ENCODE peak calls at places on chromosome 16, in five cellular contexts. M is breast epithelium, T is PC-3, C is ovary, V is prostate gland. S is an unnamed sample.

GRCh38 chr16:21619765-21620462 is 20.5 kb downstream of the METTL9 start:
- DNase-seq in M (no peak), T (no peak), C (no peak), V (no peak), S (no peak)

GRCh38 chr16:89042711-89043551 is 50.7 kb upstream of the ACSF3 start:
- DNase-seq in M (no peak), T (no peak), C (no peak), V (no peak), S (no peak)

GRCh38 chr16:11296706-11297491 is 15.8 kb upstream of the PRM1 start:
- DNase-seq in M (no peak), T (no peak), C (no peak), V (peak), S (no peak)

GRCh38 chr16:69340095-69340644 is 598 bp downstream of the NIP7 start:
- DNase-seq in M (no peak), T (no peak), C (no peak), V (no peak), S (no peak)

GRCh38 chr16:77841275-77841640 is 52.9 kb downstream of the VAT1L start:
- DNase-seq in M (no peak), T (no peak), C (no peak), V (no peak), S (no peak)

GRCh38 chr16:74297296-74297665 is 667 bp downstream of the PSMD7 start:
- DNase-seq in M (no peak), T (peak), C (no peak), V (peak), S (no peak)

GRCh38 chr16:4372578-4373355 is 1.1 kb downstream of the VASN start:
- DNase-seq in M (no peak), T (peak), C (peak), V (no peak), S (no peak)

GRCh38 chr16:67397812-67398545 is 4.7 kb upstream of the TPPP3 start:
- DNase-seq in M (no peak), T (no peak), C (no peak), V (no peak), S (no peak)

GRCh38 chr16:23952128-23953041 is 116.6 kb downstream of the PRKCB start:
- DNase-seq in M (no peak), T (no peak), C (no peak), V (no peak), S (peak)

GRCh38 chr16:67301080-67301757 is 21.9 kb downstream of the PLEKHG4 start:
- DNase-seq in M (no peak), T (no peak), C (peak), V (peak), S (no peak)

GRCh38 chr16:52548261-52549010 is 1.5 kb upstream of the TOX3 start:
- DNase-seq in M (no peak), T (no peak), C (no peak), V (no peak), S (no peak)

GRCh38 chr16:31869511-31870201 is 4.0 kb upstream of the ZNF267 start:
- DNase-seq in M (no peak), T (peak), C (no peak), V (no peak), S (no peak)

GRCh38 chr16:73717266-73718057 is 579.2 kb upstream of the PSMD7 start:
- DNase-seq in M (no peak), T (no peak), C (no peak), V (no peak), S (no peak)

GRCh38 chr16:31185339-31185738 is 5.4 kb downstream of the FUS start:
- DNase-seq in M (no peak), T (no peak), C (no peak), V (no peak), S (no peak)

GRCh38 chr16:49158029-49158642 is 123.5 kb downstream of the CBLN1 start:
- DNase-seq in M (no peak), T (peak), C (no peak), V (no peak), S (no peak)

GRCh38 chr16:22270525-22270924 is 26.7 kb upstream of the POLR3E start:
- DNase-seq in M (no peak), T (no peak), C (no peak), V (no peak), S (no peak)

GRCh38 chr16:6541262-6541661 is 791.4 kb upstream of the RBFOX1 start:
- DNase-seq in M (no peak), T (no peak), C (no peak), V (no peak), S (no peak)

GRCh38 chr16:67741118-67741517 is 22.0 kb upstream of the GFOD2 start:
- DNase-seq in M (no peak), T (no peak), C (no peak), V (no peak), S (no peak)

GRCh38 chr16:68062910-68063393 is 22.2 kb upstream of the NFATC3 start:
- DNase-seq in M (no peak), T (no peak), C (no peak), V (no peak), S (no peak)

GRCh38 chr16:46607529-46607928 is 13.7 kb downstream of the SHCBP1 start:
- DNase-seq in M (no peak), T (peak), C (no peak), V (no peak), S (no peak)

GRCh38 chr16:84326545-84326944 is 31.9 kb downstream of the WFDC1 start:
- DNase-seq in M (no peak), T (no peak), C (no peak), V (no peak), S (no peak)

GRCh38 chr16:47574091-47575054 is 113.2 kb downstream of the PHKB start:
- DNase-seq in M (no peak), T (peak), C (no peak), V (no peak), S (no peak)

GRCh38 chr16:4283939-4284338 is 11.1 kb upstream of the TFAP4 start:
- DNase-seq in M (no peak), T (peak), C (no peak), V (no peak), S (no peak)

GRCh38 chr16:11190585-11191565 is 65.1 kb downstream of the SOCS1 start:
- DNase-seq in M (no peak), T (peak), C (no peak), V (no peak), S (no peak)

GRCh38 chr16:89315791-89316581 is 98.5 kb downstream of the ZNF778 start:
- DNase-seq in M (no peak), T (peak), C (no peak), V (no peak), S (no peak)

GRCh38 chr16:66953462-66954096 is 7.5 kb upstream of the CES3 start:
- DNase-seq in M (no peak), T (no peak), C (no peak), V (no peak), S (no peak)

GRCh38 chr16:12354296-12354818 is 377.8 kb downstream of the SNX29 start:
- DNase-seq in M (no peak), T (no peak), C (no peak), V (no peak), S (no peak)

GRCh38 chr16:70563571-70563970 is 40.0 kb downstream of the SF3B3 start:
- DNase-seq in M (no peak), T (no peak), C (no peak), V (no peak), S (no peak)

GRCh38 chr16:50881331-50881830 is 139.5 kb downstream of the CYLD start:
- DNase-seq in M (no peak), T (no peak), C (no peak), V (no peak), S (no peak)

GRCh38 chr16:714079-714478 is 839 bp upstream of the METRN start:
- DNase-seq in M (no peak), T (peak), C (no peak), V (no peak), S (no peak)

GRCh38 chr16:48534601-48535340 is 75.2 kb downstream of the N4BP1 start:
- DNase-seq in M (no peak), T (no peak), C (no peak), V (no peak), S (no peak)

GRCh38 chr16:12578001-12578400 is 225.7 kb downstream of the CPPED1 start:
- DNase-seq in M (no peak), T (no peak), C (no peak), V (no peak), S (peak)

GRCh38 chr16:10685709-10686108 is 9.0 kb downstream of the TEKT5 start:
- DNase-seq in M (no peak), T (no peak), C (no peak), V (no peak), S (no peak)

GRCh38 chr16:5509336-5509735 is 411.7 kb upstream of the EEF2KMT start:
- DNase-seq in M (no peak), T (no peak), C (no peak), V (no peak), S (peak)

GRCh38 chr16:51164167-51164566 is 13.1 kb upstream of the SALL1 start:
- DNase-seq in M (no peak), T (no peak), C (no peak), V (no peak), S (no peak)

GRCh38 chr16:89506791-89507191 is 1.4 kb upstream of the SPG7 start:
- DNase-seq in M (no peak), T (no peak), C (no peak), V (no peak), S (no peak)

GRCh38 chr16:23027386-23027785 is 121.9 kb downstream of the USP31 start:
- DNase-seq in M (no peak), T (no peak), C (no peak), V (no peak), S (no peak)

GRCh38 chr16:6091021-6091420 is 993.4 kb upstream of the EEF2KMT start:
- DNase-seq in M (no peak), T (no peak), C (no peak), V (no peak), S (no peak)

GRCh38 chr16:64339052-64339770 is 782.7 kb downstream of the CDH11 start:
- DNase-seq in M (no peak), T (peak), C (no peak), V (no peak), S (no peak)

GRCh38 chr16:66228791-66229190 is 137.7 kb upstream of the CDH5 start:
- DNase-seq in M (no peak), T (no peak), C (peak), V (no peak), S (no peak)

DNA sequence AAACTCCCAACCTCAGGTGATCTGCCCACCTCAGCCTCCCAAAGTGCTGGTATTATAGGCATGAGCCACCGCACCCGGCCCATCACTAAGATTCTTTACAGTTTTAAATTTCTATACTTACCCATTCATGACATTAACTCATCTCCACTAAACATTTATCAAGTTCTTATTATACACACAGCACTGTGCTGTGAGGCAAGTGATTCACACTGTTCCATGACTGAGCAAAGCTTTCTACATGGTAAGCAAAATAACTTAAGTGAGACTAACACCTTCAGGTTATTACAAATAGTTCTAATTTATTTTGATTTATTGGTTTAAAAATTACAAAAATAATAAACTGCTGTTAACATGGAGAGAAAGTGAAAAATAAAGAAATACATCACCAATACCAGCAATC is 33.5 kb downstream of the MARVELD3 start:
- DNase-seq in M (no peak), T (no peak), C (no peak), V (no peak), S (no peak)
- H3K4me3 ChIP-seq in M (no peak), T (no peak), C (no peak), V (no peak), S (no peak)

GRCh38 chr16:3070608-3071111 is 5.2 kb downstream of the IL32 start:
- DNase-seq in M (no peak), T (no peak), C (no peak), V (no peak), S (no peak)

GRCh38 chr16:3073448-3073847 is 8.0 kb downstream of the IL32 start:
- DNase-seq in M (no peak), T (no peak), C (no peak), V (no peak), S (no peak)

GRCh38 chr16:3071655-3072054 is 6.2 kb downstream of the IL32 start:
- DNase-seq in M (no peak), T (no peak), C (no peak), V (no peak), S (no peak)

GRCh38 chr16:3076577-3076976 is 11.1 kb downstream of the IL32 start:
- DNase-seq in M (no peak), T (no peak), C (no peak), V (no peak), S (no peak)

DNA sequence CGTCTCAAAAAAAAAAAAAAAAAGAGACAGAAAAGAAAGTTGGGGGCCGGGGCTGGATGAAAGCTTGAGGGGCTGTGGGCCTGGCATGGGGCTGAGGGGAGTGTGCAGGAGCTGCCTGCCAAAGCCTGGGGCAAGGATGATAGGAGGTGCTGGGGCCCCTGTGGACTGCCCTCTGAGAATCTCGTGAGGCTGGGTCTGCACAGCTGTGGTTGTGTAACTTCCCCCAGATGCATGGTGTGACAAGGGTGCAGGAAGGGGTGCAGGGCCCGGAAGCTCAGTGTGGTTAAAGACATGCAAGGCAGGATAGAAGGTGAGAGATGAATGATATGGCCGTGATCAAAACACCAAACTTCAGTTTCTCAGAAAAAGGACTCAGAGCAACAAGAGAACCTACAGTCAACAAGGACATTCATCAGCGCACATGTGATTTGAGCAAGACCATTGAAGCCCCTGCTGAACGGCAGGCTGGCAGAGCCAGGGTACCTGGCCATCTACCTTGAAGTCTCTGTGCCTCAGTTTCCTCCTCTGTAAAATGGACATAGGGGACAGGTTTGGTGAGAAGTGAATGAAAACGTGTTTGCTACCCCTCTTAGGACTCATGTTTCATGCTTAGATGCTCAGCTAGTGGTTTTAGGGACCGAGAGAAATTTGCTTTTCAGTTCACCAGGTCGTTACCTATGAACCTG is 9.6 kb downstream of the IL32 start:
- DNase-seq in M (no peak), T (no peak), C (no peak), V (no peak), S (no peak)
- H3K27ac ChIP-seq in M (no peak), T (no peak), C (no peak), V (no peak), S (no peak)

DNA sequence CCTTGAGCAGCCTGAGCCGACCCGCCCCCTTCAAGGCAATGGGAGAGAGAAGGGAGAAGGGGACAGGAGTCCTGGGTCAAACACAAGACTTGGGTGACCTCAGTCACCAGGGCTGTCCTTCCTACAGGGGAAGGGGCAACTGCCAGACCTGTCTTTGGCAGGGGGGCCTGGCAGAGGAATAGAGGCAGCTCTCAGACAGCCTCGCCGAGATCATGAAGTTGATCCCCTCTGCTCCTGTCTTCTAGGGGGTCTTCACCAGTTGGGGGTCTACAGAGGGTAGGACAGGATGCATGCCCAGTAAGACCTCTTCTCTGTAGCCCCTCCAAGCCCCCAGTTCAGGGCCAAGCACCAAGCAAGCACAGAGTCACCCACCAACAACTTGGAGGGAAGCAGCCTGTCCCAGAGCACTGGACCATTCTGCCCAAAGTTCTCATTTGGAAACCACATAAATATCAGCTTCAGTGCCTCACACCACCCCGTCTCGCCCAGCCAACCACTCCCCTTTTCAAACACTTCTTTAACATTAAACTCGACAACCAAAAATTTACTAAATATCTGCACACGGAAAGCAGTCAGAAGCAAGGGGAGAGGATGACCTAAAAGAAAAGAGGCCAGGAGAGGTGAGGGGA is 7.8 kb downstream of the DOK4 start:
- DNase-seq in M (peak), T (no peak), C (no peak), V (no peak), S (no peak)
- H3K4me3 ChIP-seq in M (peak), T (no peak), C (peak), V (no peak), S (peak)

GRCh38 chr16:8888951-8889892 is 7.1 kb downstream of the LITAFD start:
- DNase-seq in M (no peak), T (no peak), C (no peak), V (no peak), S (no peak)

GRCh38 chr16:8889893-8890548 is 7.9 kb downstream of the LITAFD start:
- DNase-seq in M (no peak), T (no peak), C (no peak), V (no peak), S (peak)

GRCh38 chr16:8886593-8887437 is 4.7 kb downstream of the LITAFD start:
- DNase-seq in M (no peak), T (no peak), C (no peak), V (no peak), S (no peak)

GRCh38 chr16:8887438-8887765 is 5.3 kb downstream of the LITAFD start:
- DNase-seq in M (no peak), T (no peak), C (no peak), V (no peak), S (no peak)

GRCh38 chr16:8887952-8888560 is 5.9 kb downstream of the LITAFD start:
- DNase-seq in M (peak), T (peak), C (no peak), V (peak), S (peak)
- H3K27ac ChIP-seq in M (no peak), T (no peak), C (no peak), V (no peak), S (peak)

GRCh38 chr16:3007059-3007956 is 5.4 kb upstream of the CLDN9 start:
- DNase-seq in M (no peak), T (no peak), C (no peak), V (no peak), S (no peak)
- H3K4me3 ChIP-seq in M (no peak), T (no peak), C (no peak), V (no peak), S (no peak)

GRCh38 chr16:19883296-19883951 is 1.2 kb downstream of the GPRC5B start:
- DNase-seq in M (no peak), T (no peak), C (peak), V (no peak), S (peak)
- H3K27ac ChIP-seq in M (peak), T (no peak), C (peak), V (peak), S (peak)

GRCh38 chr16:75459691-75460090 is 4.8 kb downstream of the TMEM170A start:
- DNase-seq in M (no peak), T (no peak), C (no peak), V (no peak), S (peak)

GRCh38 chr16:75461575-75461974 is 2.9 kb downstream of the TMEM170A start:
- DNase-seq in M (no peak), T (no peak), C (no peak), V (no peak), S (no peak)

GRCh38 chr16:75460441-75460840 is 4.0 kb downstream of the TMEM170A start:
- DNase-seq in M (no peak), T (no peak), C (no peak), V (no peak), S (no peak)

GRCh38 chr16:75464130-75464918 is at the start of gene TMEM170A:
- DNase-seq in M (peak), T (peak), C (peak), V (peak), S (peak)

GRCh38 chr16:75462804-75463203 is 1.7 kb downstream of the TMEM170A start:
- DNase-seq in M (no peak), T (no peak), C (no peak), V (no peak), S (no peak)
- H3K4me3 ChIP-seq in M (no peak), T (peak), C (peak), V (no peak), S (no peak)

DNA sequence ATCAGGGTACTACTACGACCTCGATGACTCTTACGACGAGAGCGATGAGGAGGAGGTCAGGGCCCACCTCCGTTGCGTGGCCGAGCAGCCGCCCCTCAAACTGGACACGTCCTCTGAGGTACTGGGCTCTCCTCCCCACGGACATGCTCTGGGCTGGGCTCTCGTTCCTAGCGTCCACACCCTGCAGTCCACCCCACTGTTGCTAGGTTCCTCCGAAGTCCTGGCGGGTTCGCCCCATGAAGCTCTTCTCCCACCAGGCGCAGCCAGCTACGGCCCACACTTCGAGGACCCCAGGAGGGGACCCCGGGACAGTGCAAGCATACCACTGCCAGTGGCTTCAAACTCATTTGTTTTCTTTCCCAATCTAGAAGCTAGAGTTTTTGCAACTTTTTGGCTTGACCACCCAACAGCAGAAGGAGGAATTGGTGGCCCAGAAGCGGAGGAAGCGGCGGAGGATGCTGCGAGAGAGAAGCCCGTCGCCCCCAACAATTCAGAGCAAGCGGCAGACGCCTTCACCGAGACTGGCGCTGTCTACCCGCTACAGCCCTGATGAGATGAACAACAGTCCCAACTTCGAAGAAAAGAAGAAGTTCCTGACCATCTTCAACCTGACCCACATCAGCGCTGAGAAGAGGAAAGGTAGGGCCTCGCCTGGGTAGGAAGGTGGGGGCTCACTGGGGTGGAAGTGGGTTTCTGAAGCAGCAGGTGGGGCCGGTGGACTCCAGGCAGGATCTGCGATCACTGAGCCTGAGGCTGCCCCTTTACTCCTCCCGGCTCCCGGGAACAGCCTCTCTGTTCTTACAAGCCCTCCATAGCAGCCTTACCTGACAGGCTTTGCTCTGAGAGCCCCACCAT is 25.6 kb downstream of the GINS2 start:
- DNase-seq in M (peak), T (no peak), C (no peak), V (no peak), S (no peak)
- H3K27ac ChIP-seq in M (no peak), T (no peak), C (no peak), V (no peak), S (no peak)